ENCODE peak calls at places on chromosome 7, in five cellular contexts. One of them, this sample, is unnamed.

GRCh38 chr7:801940-802364 is 30.3 kb upstream of the SUN1 start:
- DNase-seq in HuH-7: no peak
- DNase-seq in foreskin fibroblast: peak
- DNase-seq in PC-9: peak
- DNase-seq in SHP77: no peak
- DNase-seq in this sample: no peak

GRCh38 chr7:107661081-107661864 is 645 bp downstream of the SLC26A4 start:
- DNase-seq in foreskin fibroblast: peak
- DNase-seq in SHP77: no peak
- DNase-seq in HuH-7: peak
- DNase-seq in PC-9: peak
- DNase-seq in this sample: peak

GRCh38 chr7:966291-967069 is 8.9 kb downstream of the COX19 start:
- DNase-seq in HuH-7: no peak
- DNase-seq in PC-9: no peak
- DNase-seq in SHP77: no peak
- DNase-seq in foreskin fibroblast: no peak
- DNase-seq in this sample: peak

GRCh38 chr7:135928136-135928535 is 49.0 kb downstream of the MTPN start:
- DNase-seq in SHP77: no peak
- DNase-seq in foreskin fibroblast: no peak
- DNase-seq in PC-9: no peak
- DNase-seq in HuH-7: no peak
- DNase-seq in this sample: no peak

GRCh38 chr7:70586822-70587221 is 545.1 kb upstream of the GALNT17 start:
- DNase-seq in PC-9: no peak
- DNase-seq in HuH-7: no peak
- DNase-seq in SHP77: no peak
- DNase-seq in foreskin fibroblast: no peak
- DNase-seq in this sample: no peak

GRCh38 chr7:22907805-22908204 is 85.2 kb upstream of the TOMM7 start:
- DNase-seq in HuH-7: no peak
- DNase-seq in PC-9: no peak
- DNase-seq in foreskin fibroblast: no peak
- DNase-seq in SHP77: no peak
- DNase-seq in this sample: no peak

GRCh38 chr7:68888971-68889385 is 709.3 kb upstream of the AUTS2 start:
- DNase-seq in foreskin fibroblast: no peak
- DNase-seq in SHP77: no peak
- DNase-seq in HuH-7: no peak
- DNase-seq in PC-9: no peak
- DNase-seq in this sample: no peak

GRCh38 chr7:137626469-137627067 is 220.2 kb downstream of the DGKI start:
- DNase-seq in SHP77: peak
- DNase-seq in PC-9: peak
- DNase-seq in HuH-7: peak
- DNase-seq in foreskin fibroblast: peak
- DNase-seq in this sample: no peak

GRCh38 chr7:116210345-116211005 is at the start of gene TES:
- DNase-seq in PC-9: peak
- DNase-seq in SHP77: peak
- DNase-seq in foreskin fibroblast: peak
- DNase-seq in HuH-7: peak
- DNase-seq in this sample: peak

GRCh38 chr7:106056513-106057203 is 55.5 kb downstream of the SYPL1 start:
- DNase-seq in PC-9: peak
- DNase-seq in foreskin fibroblast: peak
- DNase-seq in SHP77: peak
- DNase-seq in HuH-7: peak
- DNase-seq in this sample: peak

GRCh38 chr7:130888017-130888371 is 154.0 kb upstream of the KLF14 start:
- DNase-seq in SHP77: no peak
- DNase-seq in foreskin fibroblast: peak
- DNase-seq in PC-9: no peak
- DNase-seq in HuH-7: no peak
- DNase-seq in this sample: no peak

GRCh38 chr7:151115836-151116418 is 29.7 kb downstream of the AGAP3 start:
- DNase-seq in SHP77: no peak
- DNase-seq in foreskin fibroblast: no peak
- DNase-seq in PC-9: peak
- DNase-seq in HuH-7: no peak
- DNase-seq in this sample: no peak